ENCODE peak calls at places on chromosomes 1 and 21, in four cellular contexts. D, T, C and X are unnamed samples.

GRCh38 chr21:34579411-34579810 is 35.5 kb downstream of the RCAN1 start:
- DNase-seq in D (peak), T (peak), C (no peak), X (no peak)

GRCh38 chr1:150536836-150537731 is 12.1 kb upstream of the ADAMTSL4 start:
- DNase-seq in D (no peak), T (no peak), C (no peak), X (no peak)

GRCh38 chr1:10679521-10680220 is 116.8 kb downstream of the CASZ1 start:
- DNase-seq in D (no peak), T (peak), C (no peak), X (no peak)

GRCh38 chr1:21836729-21837128 is 24.7 kb downstream of the LDLRAD2 start:
- DNase-seq in D (no peak), T (no peak), C (no peak), X (no peak)

GRCh38 chr1:223844521-223844961 is 1.2 kb downstream of the TP53BP2 start:
- DNase-seq in D (no peak), T (peak), C (no peak), X (no peak)

GRCh38 chr1:44724408-44725308 is 6.3 kb downstream of the RNU5D-1 start:
- DNase-seq in D (no peak), T (no peak), C (no peak), X (no peak)

GRCh38 chr1:40909281-40909680 is 47.1 kb upstream of the CITED4 start:
- DNase-seq in D (no peak), T (no peak), C (no peak), X (no peak)

GRCh38 chr1:23868848-23869450 is 859 bp upstream of the FUCA1 start:
- DNase-seq in D (peak), T (no peak), C (no peak), X (no peak)

GRCh38 chr1:245332513-245332912 is 177.7 kb downstream of the KIF26B start:
- DNase-seq in D (no peak), T (no peak), C (no peak), X (no peak)

GRCh38 chr21:34973685-34974084 is 75.4 kb downstream of the RUNX1 start:
- DNase-seq in D (no peak), T (no peak), C (no peak), X (no peak)

GRCh38 chr1:111956155-111956817 is 33.2 kb downstream of the KCND3 start:
- DNase-seq in D (no peak), T (no peak), C (no peak), X (no peak)

GRCh38 chr1:14954210-14954609 is 199.3 kb upstream of the TMEM51 start:
- DNase-seq in D (no peak), T (no peak), C (no peak), X (no peak)

GRCh38 chr1:212540031-212540430 is 68.5 kb upstream of the ATF3 start:
- DNase-seq in D (no peak), T (no peak), C (no peak), X (no peak)

GRCh38 chr1:112253366-112253765 is 142.6 kb upstream of the CTTNBP2NL start:
- DNase-seq in D (no peak), T (no peak), C (no peak), X (no peak)

GRCh38 chr1:117820694-117821381 is 108.6 kb downstream of the GDAP2 start:
- DNase-seq in D (no peak), T (no peak), C (no peak), X (no peak)

GRCh38 chr21:44658913-44659595 is 1.3 kb downstream of the KRTAP12-3 start:
- DNase-seq in D (no peak), T (no peak), C (no peak), X (no peak)

GRCh38 chr1:16006552-16007485 is 2.8 kb downstream of the SRARP start:
- DNase-seq in D (no peak), T (peak), C (no peak), X (no peak)

GRCh38 chr1:178784131-178784536 is 59.1 kb downstream of the RALGPS2 start:
- DNase-seq in D (no peak), T (no peak), C (no peak), X (no peak)

GRCh38 chr1:68221001-68221970 is 11.0 kb downstream of the WLS start:
- DNase-seq in D (no peak), T (no peak), C (no peak), X (no peak)

GRCh38 chr1:220235462-220235861 is 36.8 kb downstream of the RAB3GAP2 start:
- DNase-seq in D (no peak), T (no peak), C (no peak), X (no peak)

GRCh38 chr1:94122201-94122970 is 1.4 kb upstream of the ABCA4 start:
- DNase-seq in D (no peak), T (peak), C (no peak), X (no peak)

GRCh38 chr1:151401125-151401788 is 1.9 kb downstream of the PSMB4 start:
- DNase-seq in D (no peak), T (no peak), C (no peak), X (no peak)

GRCh38 chr1:241531195-241532172 is 694 bp upstream of the KMO start:
- DNase-seq in D (peak), T (peak), C (no peak), X (no peak)

GRCh38 chr1:228095161-228095560 is 8.0 kb downstream of the C1orf35 start:
- DNase-seq in D (no peak), T (no peak), C (no peak), X (no peak)

GRCh38 chr1:228343211-228343661 is 63.4 kb downstream of the TRIM11 start:
- DNase-seq in D (no peak), T (no peak), C (no peak), X (no peak)

GRCh38 chr1:17581389-17582123 is 42.1 kb downstream of the ARHGEF10L start:
- DNase-seq in D (no peak), T (no peak), C (peak), X (peak)

GRCh38 chr1:211529453-211529852 is 37.5 kb upstream of the RD3 start:
- DNase-seq in D (no peak), T (no peak), C (no peak), X (no peak)

GRCh38 chr1:15430787-15431570 is 7.3 kb upstream of the CTRC start:
- DNase-seq in D (peak), T (no peak), C (peak), X (peak)